ENCODE peak calls at places on chromosome 17, in eight cellular contexts. One of them, this sample, is unnamed.

GRCh38 chr17:6948562-6948961 is 47.3 kb upstream of the ALOX12 start:
- DNase-seq in dorsolateral prefrontal cortex: no peak
- DNase-seq in kidney glomerular epithelial cell: no peak
- DNase-seq in HuH-7: no peak
- DNase-seq in tibial nerve: no peak
- DNase-seq in cortex of kidney: no peak
- DNase-seq in RWPE1: no peak
- DNase-seq in NCI-H1436: no peak
- DNase-seq in this sample: no peak

GRCh38 chr17:17749921-17750320 is 68.7 kb downstream of the RAI1 start:
- DNase-seq in dorsolateral prefrontal cortex: peak; percentile 87
- DNase-seq in kidney glomerular epithelial cell: no peak
- DNase-seq in HuH-7: peak; percentile 82
- DNase-seq in tibial nerve: no peak
- DNase-seq in cortex of kidney: no peak
- DNase-seq in RWPE1: peak; percentile 59
- DNase-seq in NCI-H1436: peak; percentile 79
- DNase-seq in this sample: no peak

GRCh38 chr17:7083592-7083991 is 3.5 kb upstream of the CLEC10A start:
- DNase-seq in dorsolateral prefrontal cortex: no peak
- DNase-seq in kidney glomerular epithelial cell: peak; percentile 17
- DNase-seq in HuH-7: no peak
- DNase-seq in tibial nerve: no peak
- DNase-seq in cortex of kidney: no peak
- DNase-seq in RWPE1: no peak
- DNase-seq in NCI-H1436: no peak
- DNase-seq in this sample: no peak

GRCh38 chr17:50737118-50737698 is 17.8 kb downstream of the LUC7L3 start:
- DNase-seq in dorsolateral prefrontal cortex: no peak
- DNase-seq in kidney glomerular epithelial cell: no peak
- DNase-seq in HuH-7: no peak
- DNase-seq in tibial nerve: no peak
- DNase-seq in cortex of kidney: no peak
- DNase-seq in RWPE1: no peak
- DNase-seq in NCI-H1436: no peak
- DNase-seq in this sample: no peak

GRCh38 chr17:37299257-37299985 is 76.4 kb upstream of the C17orf78 start:
- DNase-seq in dorsolateral prefrontal cortex: no peak
- DNase-seq in kidney glomerular epithelial cell: no peak
- DNase-seq in HuH-7: no peak
- DNase-seq in tibial nerve: no peak
- DNase-seq in cortex of kidney: no peak
- DNase-seq in RWPE1: no peak
- DNase-seq in NCI-H1436: peak; percentile 69
- DNase-seq in this sample: no peak

GRCh38 chr17:38724337-38724988 is 5.7 kb upstream of the CISD3 start:
- DNase-seq in dorsolateral prefrontal cortex: peak; percentile 89
- DNase-seq in kidney glomerular epithelial cell: no peak
- DNase-seq in HuH-7: no peak
- DNase-seq in tibial nerve: no peak
- DNase-seq in cortex of kidney: no peak
- DNase-seq in RWPE1: no peak
- DNase-seq in NCI-H1436: no peak
- DNase-seq in this sample: no peak

GRCh38 chr17:28985950-28986713 is 19.7 kb downstream of the SEZ6 start:
- DNase-seq in dorsolateral prefrontal cortex: no peak
- DNase-seq in kidney glomerular epithelial cell: no peak
- DNase-seq in HuH-7: no peak
- DNase-seq in tibial nerve: no peak
- DNase-seq in cortex of kidney: no peak
- DNase-seq in RWPE1: no peak
- DNase-seq in NCI-H1436: peak; percentile 94
- DNase-seq in this sample: no peak

GRCh38 chr17:8875416-8875815 is 7.9 kb upstream of the PIK3R6 start:
- DNase-seq in dorsolateral prefrontal cortex: no peak
- DNase-seq in kidney glomerular epithelial cell: no peak
- DNase-seq in HuH-7: no peak
- DNase-seq in tibial nerve: no peak
- DNase-seq in cortex of kidney: no peak
- DNase-seq in RWPE1: no peak
- DNase-seq in NCI-H1436: no peak
- DNase-seq in this sample: no peak